ENCODE peak calls at places on chromosomes 12 and 14, in seven cellular contexts. One of them, this sample, is unnamed.

GRCh38 chr12:115998119-115998633 is 279.3 kb downstream of the MED13L start:
- DNase-seq in AG08395: peak; percentile 68
- DNase-seq in activated CD4-positive, alpha-beta memory T cell treated with anti-CD3 and anti-CD28 coated beads, Interleukin-2, amount 10 ng/mL, durations not matched to agents 7 days and 5 days: no peak
- DNase-seq in small intestine: peak; percentile 43
- DNase-seq in lower leg skin: no peak
- DNase-seq in breast epithelium: no peak
- DNase-seq in endothelial cell: peak; percentile 24
- DNase-seq in this sample: peak; percentile 54

GRCh38 chr12:103494388-103494787 is 1.4 kb downstream of the C12orf42 start:
- DNase-seq in activated CD4-positive, alpha-beta memory T cell treated with anti-CD3 and anti-CD28 coated beads, Interleukin-2, amount 10 ng/mL, durations not matched to agents 7 days and 5 days: no peak
- DNase-seq in lower leg skin: no peak
- DNase-seq in endothelial cell: no peak
- DNase-seq in small intestine: no peak
- DNase-seq in AG08395: no peak
- DNase-seq in breast epithelium: no peak
- DNase-seq in this sample: no peak

GRCh38 chr14:76755610-76756390 is 5.5 kb upstream of the VASH1 start:
- DNase-seq in lower leg skin: no peak
- DNase-seq in activated CD4-positive, alpha-beta memory T cell treated with anti-CD3 and anti-CD28 coated beads, Interleukin-2, amount 10 ng/mL, durations not matched to agents 7 days and 5 days: no peak
- DNase-seq in small intestine: no peak
- DNase-seq in AG08395: no peak
- DNase-seq in endothelial cell: no peak
- DNase-seq in breast epithelium: no peak
- DNase-seq in this sample: no peak

GRCh38 chr12:20314325-20314724 is 54.0 kb upstream of the PDE3A start:
- DNase-seq in small intestine: no peak
- DNase-seq in activated CD4-positive, alpha-beta memory T cell treated with anti-CD3 and anti-CD28 coated beads, Interleukin-2, amount 10 ng/mL, durations not matched to agents 7 days and 5 days: no peak
- DNase-seq in lower leg skin: no peak
- DNase-seq in AG08395: peak; percentile 4
- DNase-seq in breast epithelium: no peak
- DNase-seq in endothelial cell: no peak
- DNase-seq in this sample: peak; percentile 70

GRCh38 chr12:67649165-67650126 is 901 bp downstream of the DYRK2 start:
- DNase-seq in endothelial cell: peak; percentile 38
- DNase-seq in activated CD4-positive, alpha-beta memory T cell treated with anti-CD3 and anti-CD28 coated beads, Interleukin-2, amount 10 ng/mL, durations not matched to agents 7 days and 5 days: peak; percentile 46
- DNase-seq in AG08395: no peak
- DNase-seq in lower leg skin: peak; percentile 27
- DNase-seq in small intestine: peak; percentile 38
- DNase-seq in breast epithelium: peak; percentile 53
- DNase-seq in this sample: peak; percentile 23

GRCh38 chr14:91143862-91144261 is 30.0 kb downstream of the DGLUCY start:
- DNase-seq in endothelial cell: no peak
- DNase-seq in breast epithelium: no peak
- DNase-seq in AG08395: no peak
- DNase-seq in activated CD4-positive, alpha-beta memory T cell treated with anti-CD3 and anti-CD28 coated beads, Interleukin-2, amount 10 ng/mL, durations not matched to agents 7 days and 5 days: no peak
- DNase-seq in small intestine: no peak
- DNase-seq in lower leg skin: no peak
- DNase-seq in this sample: no peak

GRCh38 chr12:31339831-31340622 is 14.1 kb upstream of the SINHCAF start:
- DNase-seq in endothelial cell: no peak
- DNase-seq in breast epithelium: no peak
- DNase-seq in activated CD4-positive, alpha-beta memory T cell treated with anti-CD3 and anti-CD28 coated beads, Interleukin-2, amount 10 ng/mL, durations not matched to agents 7 days and 5 days: no peak
- DNase-seq in small intestine: no peak
- DNase-seq in lower leg skin: no peak
- DNase-seq in AG08395: no peak
- DNase-seq in this sample: no peak

GRCh38 chr12:212799-213526 is 994 bp downstream of the SLC6A12 start:
- DNase-seq in activated CD4-positive, alpha-beta memory T cell treated with anti-CD3 and anti-CD28 coated beads, Interleukin-2, amount 10 ng/mL, durations not matched to agents 7 days and 5 days: no peak
- DNase-seq in breast epithelium: no peak
- DNase-seq in endothelial cell: no peak
- DNase-seq in lower leg skin: no peak
- DNase-seq in AG08395: no peak
- DNase-seq in small intestine: peak; percentile 76
- DNase-seq in this sample: no peak

GRCh38 chr14:45251912-45252311 is 1.1 kb downstream of the MIS18BP1 start:
- DNase-seq in AG08395: peak; percentile 17
- DNase-seq in activated CD4-positive, alpha-beta memory T cell treated with anti-CD3 and anti-CD28 coated beads, Interleukin-2, amount 10 ng/mL, durations not matched to agents 7 days and 5 days: no peak
- DNase-seq in lower leg skin: no peak
- DNase-seq in breast epithelium: no peak
- DNase-seq in small intestine: peak; percentile 48
- DNase-seq in endothelial cell: no peak
- DNase-seq in this sample: peak; percentile 37

GRCh38 chr12:52949413-52950331 is 754 bp downstream of the KRT18 start:
- DNase-seq in lower leg skin: no peak
- DNase-seq in AG08395: no peak
- DNase-seq in small intestine: peak; percentile 95
- DNase-seq in breast epithelium: peak; percentile 82
- DNase-seq in endothelial cell: peak; percentile 59
- DNase-seq in activated CD4-positive, alpha-beta memory T cell treated with anti-CD3 and anti-CD28 coated beads, Interleukin-2, amount 10 ng/mL, durations not matched to agents 7 days and 5 days: no peak
- DNase-seq in this sample: peak; percentile 96

GRCh38 chr12:69254046-69254445 is 14.7 kb downstream of the CPSF6 start:
- DNase-seq in breast epithelium: no peak
- DNase-seq in endothelial cell: no peak
- DNase-seq in activated CD4-positive, alpha-beta memory T cell treated with anti-CD3 and anti-CD28 coated beads, Interleukin-2, amount 10 ng/mL, durations not matched to agents 7 days and 5 days: no peak
- DNase-seq in lower leg skin: no peak
- DNase-seq in AG08395: peak; percentile 26
- DNase-seq in small intestine: peak; percentile 67
- DNase-seq in this sample: peak; percentile 51

GRCh38 chr12:9897524-9897923 is 16.2 kb downstream of the KLRF2 start:
- DNase-seq in activated CD4-positive, alpha-beta memory T cell treated with anti-CD3 and anti-CD28 coated beads, Interleukin-2, amount 10 ng/mL, durations not matched to agents 7 days and 5 days: no peak
- DNase-seq in endothelial cell: no peak
- DNase-seq in small intestine: no peak
- DNase-seq in AG08395: no peak
- DNase-seq in lower leg skin: no peak
- DNase-seq in breast epithelium: no peak
- DNase-seq in this sample: no peak

GRCh38 chr12:43287991-43288390 is 264.0 kb downstream of the ADAMTS20 start:
- DNase-seq in AG08395: no peak
- DNase-seq in small intestine: peak; percentile 38
- DNase-seq in endothelial cell: no peak
- DNase-seq in lower leg skin: no peak
- DNase-seq in breast epithelium: no peak
- DNase-seq in activated CD4-positive, alpha-beta memory T cell treated with anti-CD3 and anti-CD28 coated beads, Interleukin-2, amount 10 ng/mL, durations not matched to agents 7 days and 5 days: no peak
- DNase-seq in this sample: no peak

GRCh38 chr12:121124402-121125109 is 8.1 kb upstream of the P2RX7 start:
- DNase-seq in endothelial cell: no peak
- DNase-seq in lower leg skin: peak; percentile 27
- DNase-seq in AG08395: peak; percentile 94
- DNase-seq in activated CD4-positive, alpha-beta memory T cell treated with anti-CD3 and anti-CD28 coated beads, Interleukin-2, amount 10 ng/mL, durations not matched to agents 7 days and 5 days: peak; percentile 39
- DNase-seq in small intestine: peak; percentile 82
- DNase-seq in breast epithelium: no peak
- DNase-seq in this sample: peak; percentile 96

GRCh38 chr12:50696931-50697330 is 67.0 kb upstream of the ATF1 start:
- DNase-seq in AG08395: no peak
- DNase-seq in lower leg skin: no peak
- DNase-seq in small intestine: no peak
- DNase-seq in endothelial cell: no peak
- DNase-seq in breast epithelium: no peak
- DNase-seq in activated CD4-positive, alpha-beta memory T cell treated with anti-CD3 and anti-CD28 coated beads, Interleukin-2, amount 10 ng/mL, durations not matched to agents 7 days and 5 days: no peak
- DNase-seq in this sample: no peak

GRCh38 chr14:101721951-101722661 is 39.4 kb upstream of the PPP2R5C start:
- DNase-seq in activated CD4-positive, alpha-beta memory T cell treated with anti-CD3 and anti-CD28 coated beads, Interleukin-2, amount 10 ng/mL, durations not matched to agents 7 days and 5 days: peak; percentile 89
- DNase-seq in AG08395: peak; percentile 34
- DNase-seq in breast epithelium: no peak
- DNase-seq in lower leg skin: no peak
- DNase-seq in endothelial cell: no peak
- DNase-seq in small intestine: peak; percentile 75
- DNase-seq in this sample: peak; percentile 92

GRCh38 chr14:82757775-82758174 is 1224.1 kb upstream of the SEL1L start:
- DNase-seq in activated CD4-positive, alpha-beta memory T cell treated with anti-CD3 and anti-CD28 coated beads, Interleukin-2, amount 10 ng/mL, durations not matched to agents 7 days and 5 days: no peak
- DNase-seq in small intestine: no peak
- DNase-seq in lower leg skin: no peak
- DNase-seq in AG08395: no peak
- DNase-seq in breast epithelium: no peak
- DNase-seq in endothelial cell: no peak
- DNase-seq in this sample: no peak

GRCh38 chr12:39157696-39158342 is 252.4 kb upstream of the CPNE8 start:
- DNase-seq in AG08395: no peak
- DNase-seq in lower leg skin: no peak
- DNase-seq in small intestine: no peak
- DNase-seq in activated CD4-positive, alpha-beta memory T cell treated with anti-CD3 and anti-CD28 coated beads, Interleukin-2, amount 10 ng/mL, durations not matched to agents 7 days and 5 days: no peak
- DNase-seq in breast epithelium: no peak
- DNase-seq in endothelial cell: no peak
- DNase-seq in this sample: no peak